ENCODE peak calls at places on chromosomes 7 and 10, in nine cellular contexts. One of them, this sample, is unnamed.

GRCh38 chr10:14684363-14684762 is 90.3 kb downstream of the FAM107B start:
- DNase-seq in transverse colon: no peak
- DNase-seq in sigmoid colon: no peak
- DNase-seq in esophagus muscularis mucosa: no peak
- DNase-seq in stomach: no peak
- DNase-seq in breast epithelium: no peak
- DNase-seq in spleen: no peak
- DNase-seq in endothelial cell of umbilical vein: no peak
- DNase-seq in HCT116: no peak
- DNase-seq in this sample: no peak

GRCh38 chr7:45400680-45401079 is 173.5 kb upstream of the ADCY1 start:
- DNase-seq in transverse colon: no peak
- DNase-seq in sigmoid colon: no peak
- DNase-seq in esophagus muscularis mucosa: peak; percentile 88
- DNase-seq in stomach: no peak
- DNase-seq in breast epithelium: no peak
- DNase-seq in spleen: no peak
- DNase-seq in endothelial cell of umbilical vein: no peak
- DNase-seq in HCT116: no peak
- DNase-seq in this sample: peak; percentile 49

GRCh38 chr7:156496491-156497264 is 143.9 kb upstream of the RNF32 start:
- DNase-seq in transverse colon: no peak
- DNase-seq in sigmoid colon: no peak
- DNase-seq in esophagus muscularis mucosa: peak; percentile 53
- DNase-seq in stomach: no peak
- DNase-seq in breast epithelium: no peak
- DNase-seq in spleen: no peak
- DNase-seq in endothelial cell of umbilical vein: no peak
- DNase-seq in HCT116: no peak
- DNase-seq in this sample: no peak

GRCh38 chr10:43287056-43288007 is 20.5 kb upstream of the RASGEF1A start:
- DNase-seq in transverse colon: peak; percentile 65
- DNase-seq in sigmoid colon: no peak
- DNase-seq in esophagus muscularis mucosa: no peak
- DNase-seq in stomach: peak; percentile 69
- DNase-seq in breast epithelium: peak; percentile 87
- DNase-seq in spleen: peak; percentile 92
- DNase-seq in endothelial cell of umbilical vein: peak; percentile 36
- DNase-seq in HCT116: peak; percentile 66
- DNase-seq in this sample: no peak

GRCh38 chr10:69958232-69958902 is 94.3 kb upstream of the MACROH2A2 start:
- DNase-seq in transverse colon: no peak
- DNase-seq in sigmoid colon: no peak
- DNase-seq in esophagus muscularis mucosa: no peak
- DNase-seq in stomach: peak; percentile 27
- DNase-seq in breast epithelium: no peak
- DNase-seq in spleen: no peak
- DNase-seq in endothelial cell of umbilical vein: peak; percentile 43
- DNase-seq in HCT116: peak; percentile 46
- DNase-seq in this sample: peak; percentile 67

GRCh38 chr7:145599376-145599775 is 517.2 kb upstream of the CNTNAP2 start:
- DNase-seq in transverse colon: no peak
- DNase-seq in sigmoid colon: no peak
- DNase-seq in esophagus muscularis mucosa: no peak
- DNase-seq in stomach: no peak
- DNase-seq in breast epithelium: no peak
- DNase-seq in spleen: no peak
- DNase-seq in endothelial cell of umbilical vein: no peak
- DNase-seq in HCT116: no peak
- DNase-seq in this sample: no peak

GRCh38 chr10:58585425-58585824 is 72.8 kb downstream of the BICC1 start:
- DNase-seq in transverse colon: no peak
- DNase-seq in sigmoid colon: no peak
- DNase-seq in esophagus muscularis mucosa: no peak
- DNase-seq in stomach: no peak
- DNase-seq in breast epithelium: no peak
- DNase-seq in spleen: no peak
- DNase-seq in endothelial cell of umbilical vein: no peak
- DNase-seq in HCT116: no peak
- DNase-seq in this sample: no peak

GRCh38 chr7:82506702-82507101 is 63.1 kb upstream of the CACNA2D1 start:
- DNase-seq in transverse colon: peak; percentile 9
- DNase-seq in sigmoid colon: peak; percentile 79
- DNase-seq in esophagus muscularis mucosa: no peak
- DNase-seq in stomach: peak; percentile 50
- DNase-seq in breast epithelium: peak; percentile 31
- DNase-seq in spleen: no peak
- DNase-seq in endothelial cell of umbilical vein: no peak
- DNase-seq in HCT116: no peak
- DNase-seq in this sample: no peak

GRCh38 chr7:152619027-152619739 is 56.8 kb downstream of the XRCC2 start:
- DNase-seq in transverse colon: no peak
- DNase-seq in sigmoid colon: no peak
- DNase-seq in esophagus muscularis mucosa: no peak
- DNase-seq in stomach: no peak
- DNase-seq in breast epithelium: no peak
- DNase-seq in spleen: no peak
- DNase-seq in endothelial cell of umbilical vein: no peak
- DNase-seq in HCT116: no peak
- DNase-seq in this sample: no peak
- TF ChIP-seq CTCF in transverse colon: no peak
- TF ChIP-seq CTCF in sigmoid colon: no peak
- TF ChIP-seq CTCF in esophagus muscularis mucosa: no peak
- TF ChIP-seq CTCF in stomach: no peak
- TF ChIP-seq CTCF in breast epithelium: no peak
- TF ChIP-seq CTCF in spleen: no peak
- TF ChIP-seq CTCF in endothelial cell of umbilical vein: no peak
- TF ChIP-seq CTCF in HCT116: no peak
- TF ChIP-seq CTCF in this sample: no peak

GRCh38 chr7:106777666-106778299 is 87.3 kb upstream of the PIK3CG start:
- DNase-seq in transverse colon: no peak
- DNase-seq in sigmoid colon: no peak
- DNase-seq in esophagus muscularis mucosa: no peak
- DNase-seq in stomach: no peak
- DNase-seq in breast epithelium: no peak
- DNase-seq in spleen: no peak
- DNase-seq in endothelial cell of umbilical vein: no peak
- DNase-seq in HCT116: no peak
- DNase-seq in this sample: no peak
- H3K27me3 ChIP-seq in transverse colon: no peaks in the 10 kb centered on the region
- H3K27me3 ChIP-seq in sigmoid colon: no peaks in the 10 kb centered on the region
- H3K27me3 ChIP-seq in esophagus muscularis mucosa: no peaks in the 10 kb centered on the region
- H3K27me3 ChIP-seq in stomach: no peaks in the 10 kb centered on the region
- H3K27me3 ChIP-seq in breast epithelium: no peaks in the 10 kb centered on the region
- H3K27me3 ChIP-seq in spleen: no peaks in the 10 kb centered on the region
- H3K27me3 ChIP-seq in endothelial cell of umbilical vein: no peaks in the 10 kb centered on the region
- H3K27me3 ChIP-seq in HCT116: no peaks in the 10 kb centered on the region
- H3K27me3 ChIP-seq in this sample: no peaks in the 10 kb centered on the region

DNA sequence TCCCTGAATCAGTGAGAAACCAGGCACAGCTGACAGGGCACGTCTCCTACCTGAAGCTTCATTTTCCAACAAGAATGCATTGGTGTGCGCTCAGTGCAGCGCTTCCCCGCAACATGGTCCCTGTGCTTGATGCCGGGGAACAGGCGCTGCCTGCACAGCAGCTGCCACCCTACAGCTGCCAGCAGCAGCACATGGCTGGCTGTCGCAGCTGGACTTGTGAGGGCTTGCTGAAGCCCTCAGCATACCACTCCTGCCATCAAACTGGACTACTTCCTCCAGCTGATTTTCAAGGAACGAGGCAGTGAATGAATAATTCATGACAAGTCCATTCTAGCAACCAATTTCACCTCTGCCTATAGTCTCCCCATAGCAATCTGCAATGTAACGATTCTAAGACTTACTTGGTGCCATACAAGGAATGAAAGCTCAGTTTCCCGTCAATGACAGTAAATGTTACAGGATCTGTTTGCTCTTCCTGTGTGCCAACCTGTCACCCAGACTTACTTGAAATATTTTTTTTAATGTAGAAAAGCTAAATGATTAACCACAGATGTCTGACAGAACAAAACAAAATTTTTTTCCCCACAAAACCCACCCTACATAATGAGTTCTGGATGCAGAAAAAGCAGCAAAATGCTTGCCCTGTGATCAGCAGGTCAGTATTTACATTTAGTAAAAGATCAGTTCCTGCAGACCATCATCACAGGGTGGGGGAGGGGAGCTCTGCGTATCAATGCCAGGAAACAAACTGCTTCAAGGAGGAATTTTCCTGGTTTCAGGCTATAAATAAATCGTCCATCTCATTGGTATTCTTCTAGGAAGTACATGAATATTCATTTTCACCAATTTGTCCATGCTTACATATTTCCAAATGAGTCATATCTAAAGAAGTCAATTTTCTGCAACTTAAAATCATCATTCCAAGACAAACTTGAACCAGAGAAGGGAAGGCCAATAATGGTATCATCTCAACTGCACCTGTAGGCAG is 140.6 kb downstream of the ALOX5 start:
- DNase-seq in transverse colon: no peak
- DNase-seq in sigmoid colon: no peak
- DNase-seq in esophagus muscularis mucosa: no peak
- DNase-seq in stomach: no peak
- DNase-seq in breast epithelium: no peak
- DNase-seq in spleen: no peak
- DNase-seq in endothelial cell of umbilical vein: no peak
- DNase-seq in HCT116: no peak
- DNase-seq in this sample: no peak
- TF ChIP-seq POLR2AphosphoS5 in transverse colon: no peak
- TF ChIP-seq POLR2AphosphoS5 in sigmoid colon: no peak
- TF ChIP-seq POLR2AphosphoS5 in esophagus muscularis mucosa: no peak
- TF ChIP-seq POLR2AphosphoS5 in stomach: no peak
- TF ChIP-seq POLR2AphosphoS5 in breast epithelium: no peak
- TF ChIP-seq POLR2AphosphoS5 in spleen: no peak
- TF ChIP-seq POLR2AphosphoS5 in endothelial cell of umbilical vein: no peak
- TF ChIP-seq POLR2AphosphoS5 in HCT116: no peak
- TF ChIP-seq POLR2AphosphoS5 in this sample: no peak

GRCh38 chr7:104980969-104981670 is 32.9 kb upstream of the KMT2E start:
- DNase-seq in transverse colon: no peak
- DNase-seq in sigmoid colon: no peak
- DNase-seq in esophagus muscularis mucosa: no peak
- DNase-seq in stomach: no peak
- DNase-seq in breast epithelium: no peak
- DNase-seq in spleen: no peak
- DNase-seq in endothelial cell of umbilical vein: peak; percentile 82
- DNase-seq in HCT116: peak; percentile 54
- DNase-seq in this sample: no peak
- TF ChIP-seq CTCF in transverse colon: peak; percentile 76
- TF ChIP-seq CTCF in sigmoid colon: peak; percentile 75
- TF ChIP-seq CTCF in esophagus muscularis mucosa: peak; percentile 66
- TF ChIP-seq CTCF in stomach: no peak
- TF ChIP-seq CTCF in breast epithelium: peak; percentile 73
- TF ChIP-seq CTCF in spleen: peak; percentile 66
- TF ChIP-seq CTCF in endothelial cell of umbilical vein: peak; percentile 47
- TF ChIP-seq CTCF in HCT116: peak; percentile 53
- TF ChIP-seq CTCF in this sample: peak; percentile 75

DNA sequence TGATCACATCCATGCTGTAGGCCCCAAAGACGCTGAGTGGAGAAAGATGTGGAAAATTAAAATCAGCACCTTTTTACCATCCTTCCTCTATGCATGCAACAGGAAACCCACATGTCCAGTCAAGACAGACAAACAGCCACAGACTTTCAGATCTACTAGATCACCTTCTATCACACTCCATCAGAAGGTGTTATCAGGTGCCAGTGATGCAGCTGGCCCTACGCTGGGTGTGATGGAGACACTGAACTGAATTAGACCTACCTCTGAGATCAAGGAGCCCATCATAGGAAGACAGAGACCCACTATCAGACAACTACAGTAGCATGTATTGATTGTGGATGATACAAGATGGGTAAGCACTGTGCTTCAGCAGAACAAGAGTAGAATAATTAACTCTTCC is 15.5 kb downstream of the CYP3A4 start:
- DNase-seq in transverse colon: no peak
- DNase-seq in sigmoid colon: no peak
- DNase-seq in esophagus muscularis mucosa: peak; percentile 84
- DNase-seq in stomach: no peak
- DNase-seq in breast epithelium: no peak
- DNase-seq in spleen: no peak
- DNase-seq in endothelial cell of umbilical vein: no peak
- DNase-seq in HCT116: no peak
- DNase-seq in this sample: no peak
- H3K27me3 ChIP-seq in transverse colon: no peaks in the 10 kb centered on the region
- H3K27me3 ChIP-seq in sigmoid colon: no peaks in the 10 kb centered on the region
- H3K27me3 ChIP-seq in esophagus muscularis mucosa: no peaks in the 10 kb centered on the region
- H3K27me3 ChIP-seq in stomach: no peaks in the 10 kb centered on the region
- H3K27me3 ChIP-seq in breast epithelium: no peaks in the 10 kb centered on the region
- H3K27me3 ChIP-seq in spleen: peaks cover 35% of the 10 kb centered on the region
- H3K27me3 ChIP-seq in endothelial cell of umbilical vein: peaks cover 8% of the 10 kb centered on the region
- H3K27me3 ChIP-seq in HCT116: no peaks in the 10 kb centered on the region
- H3K27me3 ChIP-seq in this sample: no peaks in the 10 kb centered on the region

DNA sequence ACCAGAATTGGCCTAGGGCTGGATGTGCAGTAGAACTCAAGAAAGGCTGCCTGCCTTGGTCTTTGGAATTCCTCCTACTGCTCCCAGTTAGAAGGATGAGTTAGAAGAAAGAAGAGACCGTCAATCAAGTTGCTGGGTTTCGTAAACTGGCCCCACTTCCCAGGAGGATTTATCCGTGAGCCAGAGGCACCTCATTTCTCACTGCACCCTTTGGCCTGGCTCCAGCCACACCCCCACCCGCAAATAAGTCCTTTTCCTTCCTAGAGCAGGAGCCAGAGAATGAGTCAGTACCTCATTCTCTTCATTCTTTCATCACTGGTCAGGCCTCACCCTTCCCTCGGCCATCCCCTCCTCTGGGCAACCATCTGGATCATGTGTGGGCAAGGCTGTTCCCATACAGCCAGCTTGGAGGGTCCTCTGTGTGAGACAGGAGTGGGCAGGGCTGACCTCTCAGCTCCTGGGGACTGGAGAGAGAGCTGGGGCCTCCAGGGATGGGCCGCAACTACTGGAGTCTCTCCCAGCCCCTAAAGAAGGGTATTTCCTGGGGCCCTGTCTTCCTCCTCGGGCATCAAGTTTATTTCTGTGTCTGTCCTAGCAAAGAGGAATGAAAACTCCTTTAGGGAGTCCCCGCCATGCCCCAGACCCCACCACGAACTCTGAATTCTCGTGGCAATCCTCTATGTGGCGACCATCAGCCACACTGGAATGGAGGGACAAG is 87.2 kb upstream of the DUSP5 start:
- DNase-seq in transverse colon: peak; percentile 77
- DNase-seq in sigmoid colon: no peak
- DNase-seq in esophagus muscularis mucosa: no peak
- DNase-seq in stomach: peak; percentile 76
- DNase-seq in breast epithelium: peak; percentile 75
- DNase-seq in spleen: no peak
- DNase-seq in endothelial cell of umbilical vein: peak; percentile 89
- DNase-seq in HCT116: peak; percentile 91
- DNase-seq in this sample: no peak
- TF ChIP-seq POLR2AphosphoS5 in transverse colon: peak; percentile 45
- TF ChIP-seq POLR2AphosphoS5 in sigmoid colon: peak; percentile 23
- TF ChIP-seq POLR2AphosphoS5 in esophagus muscularis mucosa: peak; percentile 6
- TF ChIP-seq POLR2AphosphoS5 in stomach: peak; percentile 89
- TF ChIP-seq POLR2AphosphoS5 in breast epithelium: peak; percentile 33
- TF ChIP-seq POLR2AphosphoS5 in spleen: no peak
- TF ChIP-seq POLR2AphosphoS5 in endothelial cell of umbilical vein: peak; percentile 90
- TF ChIP-seq POLR2AphosphoS5 in HCT116: peak; percentile 88
- TF ChIP-seq POLR2AphosphoS5 in this sample: no peak

GRCh38 chr7:29132980-29133379 is 13.4 kb downstream of the CPVL start:
- DNase-seq in transverse colon: no peak
- DNase-seq in sigmoid colon: no peak
- DNase-seq in esophagus muscularis mucosa: no peak
- DNase-seq in stomach: no peak
- DNase-seq in breast epithelium: no peak
- DNase-seq in spleen: no peak
- DNase-seq in endothelial cell of umbilical vein: no peak
- DNase-seq in HCT116: no peak
- DNase-seq in this sample: no peak
- TF ChIP-seq CTCF in transverse colon: no peak
- TF ChIP-seq CTCF in sigmoid colon: no peak
- TF ChIP-seq CTCF in esophagus muscularis mucosa: no peak
- TF ChIP-seq CTCF in stomach: no peak
- TF ChIP-seq CTCF in breast epithelium: no peak
- TF ChIP-seq CTCF in spleen: no peak
- TF ChIP-seq CTCF in endothelial cell of umbilical vein: no peak
- TF ChIP-seq CTCF in HCT116: no peak
- TF ChIP-seq CTCF in this sample: no peak

This sample was measured in vagina.